ENCODE peak calls at places on chromosome X, in five cellular contexts. R is nephron progenitor cell, L is fibroblast of pulmonary artery, K is stomach, T is ascending aorta. N is an unnamed sample.
A peak's percentile ranks its signal among the peaks of the same experiment; 100 is the strongest.

GRCh38 chrX:15050395-15050794 is 177.2 kb downstream of the MOSPD2 start:
- DNase-seq in R (no peak), L (no peak), T (no peak), K (no peak), N (no peak)

GRCh38 chrX:122622800-122623199 is 561.3 kb upstream of the GRIA3 start:
- DNase-seq in T (no peak), K (no peak), R (no peak), L (peak; percentile 0), N (no peak)

GRCh38 chrX:110806145-110806544 is 10.5 kb upstream of the CHRDL1 start:
- DNase-seq in T (no peak), L (no peak), R (no peak), K (no peak), N (peak; percentile 13)

GRCh38 chrX:74015379-74016019 is 288.5 kb upstream of the ZCCHC13 start:
- DNase-seq in L (peak; percentile 79), T (peak; percentile 73), K (peak; percentile 73), R (peak; percentile 59), N (peak; percentile 86)

GRCh38 chrX:12249997-12250396 is 111.7 kb downstream of the FRMPD4 start:
- DNase-seq in T (no peak), R (no peak), L (no peak), K (no peak), N (no peak)

GRCh38 chrX:72492499-72492898 is 80.1 kb downstream of the HDAC8 start:
- DNase-seq in L (no peak), K (no peak), T (no peak), R (no peak), N (no peak)

GRCh38 chrX:129540725-129541184 is 696 bp downstream of the OCRL start:
- DNase-seq in L (no peak), R (no peak), T (no peak), K (peak; percentile 31), N (peak; percentile 14)

GRCh38 chrX:16465081-16465876 is 184.7 kb upstream of the S100G start:
- DNase-seq in R (no peak), K (no peak), L (peak; percentile 58), T (no peak), N (no peak)

GRCh38 chrX:82320554-82320953 is 1118.7 kb downstream of the SH3BGRL start:
- DNase-seq in T (no peak), L (no peak), K (no peak), R (no peak), N (no peak)

GRCh38 chrX:8851487-8851886 is 50.3 kb upstream of the FAM9A start:
- DNase-seq in K (no peak), R (no peak), L (peak; percentile 35), T (no peak), N (no peak)

GRCh38 chrX:109600114-109600710 is 24.8 kb downstream of the KCNE5 start:
- DNase-seq in R (peak; percentile 52), T (no peak), L (peak; percentile 7), K (no peak), N (no peak)

GRCh38 chrX:141405486-141405877 is 163.2 kb upstream of the SPANXC start:
- DNase-seq in L (peak; percentile 28), T (no peak), K (no peak), R (no peak), N (peak; percentile 75)

GRCh38 chrX:149962859-149963757 is 24.8 kb upstream of the EOLA2 start:
- DNase-seq in K (peak; percentile 58), T (no peak), L (peak; percentile 73), R (peak; percentile 33), N (peak; percentile 82)

GRCh38 chrX:130738638-130739195 is 164.3 kb downstream of the ENOX2 start:
- DNase-seq in L (no peak), R (no peak), T (no peak), K (no peak), N (no peak)

GRCh38 chrX:87518504-87518903 is 902 bp downstream of the KLHL4 start:
- DNase-seq in L (peak; percentile 14), T (no peak), K (no peak), R (no peak), N (peak; percentile 18)

GRCh38 chrX:130103605-130104004 is 6.7 kb downstream of the ELF4 start:
- DNase-seq in L (no peak), T (no peak), R (no peak), K (no peak), N (no peak)

GRCh38 chrX:136880003-136880451 is 498 bp downstream of the RBMX start:
- DNase-seq in R (peak; percentile 21), K (no peak), T (peak; percentile 68), L (peak; percentile 11), N (no peak)

GRCh38 chrX:40227111-40227510 is 129.4 kb upstream of the BCOR start:
- DNase-seq in R (no peak), L (no peak), K (no peak), T (no peak), N (no peak)

GRCh38 chrX:135295944-135296305 is 13.4 kb upstream of the ETDC start:
- DNase-seq in L (no peak), R (no peak), T (no peak), K (no peak), N (no peak)

GRCh38 chrX:135295238-135295943 is 13.9 kb upstream of the ETDC start:
- DNase-seq in R (peak; percentile 63), L (peak; percentile 34), T (no peak), K (no peak), N (no peak)
- TF ChIP-seq CTCF in R (peak; percentile 14), L (peak; percentile 30), T (no peak), K (no peak), N (no peak)

GRCh38 chrX:29231800-29232199 is 644.6 kb downstream of the IL1RAPL1 start:
- DNase-seq in T (no peak), L (peak; percentile 35), R (no peak), K (no peak), N (peak; percentile 4)
- TF ChIP-seq CTCF in T (peak; percentile 22), L (peak; percentile 46), R (peak; percentile 40), K (no peak), N (peak; percentile 19)

GRCh38 chrX:30065226-30065625 is 150.1 kb upstream of the MAGEB2 start:
- DNase-seq in T (no peak), R (no peak), K (no peak), L (peak; percentile 42), N (no peak)

GRCh38 chrX:30060718-30061117 is 154.6 kb upstream of the MAGEB2 start:
- DNase-seq in R (peak; percentile 13), L (peak; percentile 31), K (no peak), T (no peak), N (peak; percentile 45)
- TF ChIP-seq CTCF in R (peak; percentile 59), L (peak; percentile 55), K (no peak), T (no peak), N (peak; percentile 42)

GRCh38 chrX:2907295-2907694 is 21.8 kb downstream of the ARSD start:
- DNase-seq in L (no peak), T (no peak), K (no peak), R (no peak), N (no peak)

GRCh38 chrX:2901367-2902036 is 27.6 kb downstream of the ARSD start:
- DNase-seq in K (no peak), R (no peak), T (no peak), L (no peak), N (no peak)

GRCh38 chrX:2902841-2903240 is 26.3 kb downstream of the ARSD start:
- DNase-seq in R (no peak), T (no peak), K (no peak), L (no peak), N (no peak)

GRCh38 chrX:2898861-2899512 is 30.2 kb downstream of the ARSD start:
- DNase-seq in K (peak; percentile 68), R (no peak), L (no peak), T (no peak), N (no peak)

GRCh38 chrX:2903366-2903765 is 25.8 kb downstream of the ARSD start:
- DNase-seq in L (no peak), K (no peak), T (no peak), R (no peak), N (no peak)
- TF ChIP-seq CTCF in L (no peak), K (no peak), T (no peak), R (no peak), N (peak; percentile 7)

GRCh38 chrX:22116585-22117546 is 84.7 kb downstream of the PHEX start:
- DNase-seq in T (no peak), K (no peak), R (no peak), L (no peak), N (no peak)

GRCh38 chrX:22124098-22124497 is 92.0 kb downstream of the PHEX start:
- DNase-seq in L (no peak), R (no peak), K (no peak), T (no peak), N (peak; percentile 83)

GRCh38 chrX:22118161-22118830 is 86.2 kb downstream of the PHEX start:
- DNase-seq in R (no peak), T (no peak), K (no peak), L (no peak), N (peak; percentile 20)

GRCh38 chrX:22122510-22122909 is 90.4 kb downstream of the PHEX start:
- DNase-seq in K (no peak), R (no peak), L (peak; percentile 60), T (peak; percentile 75), N (peak; percentile 97)

DNA sequence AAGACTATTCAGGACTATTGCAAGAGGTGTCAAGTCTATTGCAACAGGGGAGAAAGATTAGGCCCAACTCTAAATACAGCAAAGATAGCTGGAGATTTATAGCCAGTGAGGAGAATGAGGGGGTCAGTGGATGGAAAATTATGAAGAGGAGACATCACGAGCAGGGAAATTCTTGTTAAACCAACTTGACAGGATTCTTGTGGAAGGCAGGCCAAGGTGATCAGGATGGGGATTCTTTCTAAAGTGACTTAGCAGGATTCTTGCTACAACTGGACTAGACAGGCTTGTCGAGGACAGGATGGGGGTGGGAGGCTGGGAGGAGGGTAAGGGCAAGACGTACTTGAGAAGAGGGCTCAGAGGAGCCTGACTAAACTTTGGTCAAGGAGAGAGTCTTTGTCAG is 89.0 kb downstream of the PHEX start:
- DNase-seq in L (no peak), K (no peak), R (no peak), T (no peak), N (no peak)
- TF ChIP-seq CTCF in L (no peak), K (no peak), R (no peak), T (no peak), N (no peak)

DNA sequence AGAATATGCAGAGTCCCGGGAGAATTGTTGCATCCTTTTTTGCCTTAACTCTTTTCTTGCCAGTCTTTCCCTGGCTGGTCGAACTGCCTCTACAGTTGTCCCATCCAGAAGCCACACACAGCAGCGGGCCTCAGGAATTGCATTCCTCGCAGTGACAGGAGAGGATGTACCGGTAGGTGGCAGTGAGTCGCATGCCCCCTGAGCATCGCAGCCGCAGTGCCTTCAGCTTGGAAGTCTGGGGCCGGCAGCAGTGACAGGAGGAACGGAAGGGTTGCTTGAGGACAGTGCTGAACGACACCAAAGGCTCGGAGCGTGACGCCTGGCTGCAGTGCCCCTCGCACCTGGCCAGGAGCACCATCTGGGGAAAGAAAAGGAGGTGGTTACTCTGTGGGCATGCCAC is 23.5 kb downstream of the NDP start:
- DNase-seq in T (no peak), K (no peak), R (peak; percentile 59), L (no peak), N (no peak)
- TF ChIP-seq CTCF in T (peak; percentile 36), K (peak; percentile 11), R (peak; percentile 45), L (peak; percentile 43), N (no peak)

GRCh38 chrX:154374361-154375155 is at the start of gene FLNA:
- DNase-seq in T (peak; percentile 87), R (peak; percentile 64), L (no peak), K (peak; percentile 53), N (no peak)
- TF ChIP-seq CTCF in T (no peak), R (no peak), L (no peak), K (no peak), N (no peak)

N was measured in MCF 10A.